ENCODE peak calls at places on chromosomes 7 and 10, in five cellular contexts. T is globus pallidus, C is fibroblast of mammary gland, I is tibial artery, F is astrocyte of the spinal cord. D is an unnamed sample.
A peak's percentile ranks its signal among the peaks of the same experiment; 100 is the strongest.

GRCh38 chr10:103278862-103279298 is 1.9 kb downstream of the INA start:
- DNase-seq in T (peak; percentile 6), C (peak; percentile 48), I (no peak), F (peak; percentile 55), D (no peak)

GRCh38 chr10:963186-963585 is 25.0 kb upstream of the GTPBP4 start:
- DNase-seq in T (no peak), C (no peak), I (peak; percentile 2), F (no peak), D (no peak)

GRCh38 chr7:120089968-120090367 is 183.0 kb upstream of the KCND2 start:
- DNase-seq in T (no peak), C (peak; percentile 42), I (no peak), F (no peak), D (no peak)

GRCh38 chr10:119207713-119208552 is 562 bp downstream of the GRK5 start:
- DNase-seq in T (peak; percentile 49), C (peak; percentile 64), I (peak; percentile 77), F (peak; percentile 59), D (peak; percentile 40)

GRCh38 chr10:58818889-58819288 is 306.2 kb downstream of the BICC1 start:
- DNase-seq in T (no peak), C (peak; percentile 89), I (no peak), F (peak; percentile 72), D (no peak)

GRCh38 chr7:94874036-94874745 is 33.2 kb upstream of the PPP1R9A start:
- DNase-seq in T (no peak), C (no peak), I (no peak), F (no peak), D (no peak)

GRCh38 chr10:55449981-55450380 is 649.0 kb upstream of the PCDH15 start:
- DNase-seq in T (no peak), C (no peak), I (no peak), F (no peak), D (no peak)

GRCh38 chr7:9250876-9251275 is 817.5 kb downstream of the NXPH1 start:
- DNase-seq in T (no peak), C (no peak), I (no peak), F (no peak), D (no peak)

GRCh38 chr10:49174926-49175500 is 13.2 kb downstream of the TMEM273 start:
- DNase-seq in T (no peak), C (no peak), I (no peak), F (no peak), D (no peak)

GRCh38 chr10:60662917-60663614 is 115.2 kb upstream of the CDK1 start:
- DNase-seq in T (no peak), C (no peak), I (no peak), F (peak; percentile 65), D (no peak)

GRCh38 chr10:22043327-22043633 is 39.8 kb upstream of the DNAJC1 start:
- DNase-seq in T (no peak), C (no peak), I (no peak), F (no peak), D (no peak)

GRCh38 chr7:120171406-120171805 is 101.6 kb upstream of the KCND2 start:
- DNase-seq in T (no peak), C (no peak), I (no peak), F (no peak), D (no peak)

GRCh38 chr10:72194949-72195348 is 20.9 kb upstream of the ANAPC16 start:
- DNase-seq in T (no peak), C (no peak), I (no peak), F (no peak), D (no peak)

GRCh38 chr10:19412531-19412930 is 363.9 kb downstream of the MALRD1 start:
- DNase-seq in T (peak; percentile 24), C (peak; percentile 49), I (no peak), F (peak; percentile 29), D (peak; percentile 9)

GRCh38 chr7:129041929-129042200 is 13.0 kb downstream of the TNPO3 start:
- DNase-seq in T (no peak), C (no peak), I (no peak), F (no peak), D (no peak)